ENCODE peak calls at places on chromosome 17, in eight cellular contexts. R is mesothelial cell of epicardium, F is mucosa of descending colon, E is A549, A is AG04450, C is glutamatergic neuron, H is fibroblast of mammary gland, G is cardiac fibroblast. D is an unnamed sample.

GRCh38 chr17:48754500-48755261 is 26.1 kb upstream of the HOXB13 start:
- DNase-seq in R (no peak), F (no peak), E (no peak), A (no peak), C (no peak), H (no peak), G (no peak), D (no peak)

GRCh38 chr17:41863074-41863843 is 2.0 kb downstream of the KLHL11 start:
- DNase-seq in R (no peak), F (no peak), E (no peak), A (no peak), C (no peak), H (no peak), G (no peak), D (no peak)

GRCh38 chr17:73091410-73091769 is 1.1 kb downstream of the SLC39A11 start:
- DNase-seq in R (no peak), F (no peak), E (no peak), A (no peak), C (no peak), H (no peak), G (no peak), D (no peak)

GRCh38 chr17:38879878-38880727 is 10.2 kb downstream of the LASP1 start:
- DNase-seq in R (no peak), F (no peak), E (peak; percentile 87), A (no peak), C (no peak), H (peak; percentile 76), G (peak; percentile 87), D (no peak)

GRCh38 chr17:82372063-82372590 is 562 bp downstream of the UTS2R start:
- DNase-seq in R (no peak), F (no peak), E (no peak), A (no peak), C (no peak), H (no peak), G (no peak), D (no peak)

GRCh38 chr17:19935169-19935568 is 42.5 kb downstream of the AKAP10 start:
- DNase-seq in R (no peak), F (no peak), E (no peak), A (no peak), C (no peak), H (peak; percentile 36), G (no peak), D (no peak)

GRCh38 chr17:45953561-45953960 is 45.5 kb upstream of the STH start:
- DNase-seq in R (no peak), F (no peak), E (no peak), A (no peak), C (no peak), H (no peak), G (no peak), D (no peak)

GRCh38 chr17:787641-788221 is 5.6 kb downstream of the MRM3 start:
- DNase-seq in R (no peak), F (no peak), E (no peak), A (no peak), C (no peak), H (no peak), G (no peak), D (no peak)

GRCh38 chr17:16519021-16519420 is 27.0 kb upstream of the LRRC75A start:
- DNase-seq in R (no peak), F (no peak), E (no peak), A (no peak), C (no peak), H (no peak), G (no peak), D (no peak)

GRCh38 chr17:34547453-34548063 is 31.8 kb upstream of the TMEM132E start:
- DNase-seq in R (no peak), F (no peak), E (no peak), A (no peak), C (no peak), H (no peak), G (no peak), D (no peak)

GRCh38 chr17:18261146-18261515 is 669 bp downstream of the MIEF2 start:
- DNase-seq in R (no peak), F (peak; percentile 47), E (peak; percentile 64), A (no peak), C (no peak), H (peak; percentile 39), G (peak; percentile 39), D (peak; percentile 80)

GRCh38 chr17:740240-741055 is 8.1 kb downstream of the TLCD3A start:
- DNase-seq in R (no peak), F (no peak), E (no peak), A (no peak), C (no peak), H (no peak), G (no peak), D (peak; percentile 74)

GRCh38 chr17:76586741-76587487 is 1.3 kb upstream of the ST6GALNAC2 start:
- DNase-seq in R (no peak), F (no peak), E (no peak), A (no peak), C (no peak), H (no peak), G (no peak), D (peak; percentile 20)

GRCh38 chr17:70078994-70079531 is 4.0 kb downstream of the KCNJ16 start:
- DNase-seq in R (no peak), F (no peak), E (no peak), A (no peak), C (no peak), H (no peak), G (no peak), D (no peak)

GRCh38 chr17:58786586-58787295 is 31.1 kb downstream of the PPM1E start:
- DNase-seq in R (no peak), F (no peak), E (peak; percentile 26), A (peak; percentile 56), C (no peak), H (peak; percentile 54), G (peak; percentile 85), D (no peak)

GRCh38 chr17:45235071-45236001 is 13.7 kb downstream of the FMNL1 start:
- DNase-seq in R (peak; percentile 53), F (peak; percentile 93), E (peak; percentile 87), A (peak; percentile 49), C (peak; percentile 86), H (peak; percentile 82), G (peak; percentile 86), D (peak; percentile 81)

GRCh38 chr17:15510361-15510760 is 42.9 kb upstream of the CDRT4 start:
- DNase-seq in R (no peak), F (no peak), E (peak; percentile 41), A (no peak), C (no peak), H (peak; percentile 74), G (peak; percentile 59), D (no peak)

GRCh38 chr17:28112199-28112995 is 69.9 kb downstream of the NLK start:
- DNase-seq in R (no peak), F (no peak), E (no peak), A (no peak), C (no peak), H (peak; percentile 30), G (peak; percentile 46), D (no peak)

GRCh38 chr17:9811537-9811936 is 10.3 kb downstream of the GSG1L2 start:
- DNase-seq in R (no peak), F (no peak), E (no peak), A (no peak), C (no peak), H (no peak), G (no peak), D (no peak)

GRCh38 chr17:43564080-43564594 is 18.0 kb upstream of the ETV4 start:
- DNase-seq in R (no peak), F (no peak), E (no peak), A (no peak), C (no peak), H (no peak), G (no peak), D (no peak)

GRCh38 chr17:27460196-27460725 is 4.0 kb downstream of the KSR1 start:
- DNase-seq in R (no peak), F (no peak), E (no peak), A (no peak), C (no peak), H (no peak), G (no peak), D (no peak)

GRCh38 chr17:63314766-63315165 is 131.3 kb downstream of the CYB561 start:
- DNase-seq in R (no peak), F (no peak), E (no peak), A (no peak), C (no peak), H (no peak), G (no peak), D (no peak)

GRCh38 chr17:15112881-15113617 is 152.1 kb downstream of the PMP22 start:
- DNase-seq in R (no peak), F (peak; percentile 14), E (no peak), A (no peak), C (no peak), H (peak; percentile 34), G (no peak), D (no peak)

GRCh38 chr17:61783120-61783519 is 80.2 kb downstream of the BRIP1 start:
- DNase-seq in R (no peak), F (no peak), E (no peak), A (no peak), C (no peak), H (no peak), G (no peak), D (no peak)
- TF ChIP-seq CTCF in R (no peak), F (no peak), E (no peak), A (no peak), C (no peak), H (no peak), G (no peak), D (no peak)

DNA sequence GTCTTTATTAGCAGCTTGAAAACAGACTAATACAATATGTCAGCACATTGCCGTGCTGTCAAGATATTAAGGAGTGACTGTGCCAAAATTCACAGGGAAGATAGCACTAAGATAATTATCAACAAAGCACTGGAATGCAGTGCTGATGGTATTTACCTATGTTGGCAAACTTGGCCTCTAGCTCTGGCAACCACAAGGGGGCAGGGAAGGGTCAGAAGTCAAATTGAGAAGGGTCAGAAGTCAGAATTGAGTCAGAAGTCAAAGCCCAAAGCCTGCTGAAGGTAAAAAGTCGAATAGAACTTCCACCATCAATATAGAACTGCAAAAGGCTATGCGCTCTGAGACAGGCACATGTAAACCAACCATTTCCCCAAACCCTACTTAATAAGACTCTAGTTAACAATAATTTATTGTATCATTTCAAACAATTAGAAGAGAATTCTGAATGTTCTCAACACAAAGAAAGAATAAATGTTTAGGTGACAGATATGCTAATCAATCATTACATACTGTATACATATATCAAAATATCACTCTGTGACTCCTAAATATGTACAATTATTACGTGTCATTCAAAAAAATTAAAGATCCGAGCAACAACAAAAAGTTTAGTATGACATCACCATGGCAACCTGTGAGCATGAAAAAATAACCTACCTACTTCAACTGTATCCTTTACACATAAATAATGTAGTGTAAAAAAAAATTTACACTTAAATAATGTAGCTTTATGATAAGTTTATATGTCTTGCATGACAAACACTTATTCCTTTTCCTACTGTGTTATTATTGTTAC is 916.1 kb downstream of the KCNJ2 start:
- DNase-seq in R (no peak), F (peak; percentile 61), E (peak; percentile 47), A (no peak), C (peak; percentile 74), H (peak; percentile 30), G (no peak), D (no peak)
- TF ChIP-seq CTCF in R (no peak), F (no peak), E (peak; percentile 31), A (peak; percentile 9), C (peak; percentile 72), H (peak; percentile 38), G (peak; percentile 24), D (no peak)

GRCh38 chr17:57004944-57005579 is 27.1 kb downstream of the SCPEP1 start:
- DNase-seq in R (no peak), F (peak; percentile 39), E (peak; percentile 35), A (no peak), C (no peak), H (no peak), G (no peak), D (peak; percentile 70)
- TF ChIP-seq CTCF in R (no peak), F (peak; percentile 31), E (peak; percentile 28), A (no peak), C (peak; percentile 10), H (no peak), G (no peak), D (no peak)

GRCh38 chr17:2090804-2091534 is 36.1 kb downstream of the HIC1 start:
- DNase-seq in R (peak; percentile 49), F (no peak), E (peak; percentile 51), A (peak; percentile 82), C (no peak), H (peak; percentile 97), G (peak; percentile 94), D (no peak)
- TF ChIP-seq CTCF in R (no peak), F (no peak), E (no peak), A (peak; percentile 70), C (no peak), H (peak; percentile 54), G (peak; percentile 61), D (no peak)